ENCODE peak calls at places on chromosomes 1 and 21, in four cellular contexts. O is GM12878, U is HepG2, J is K562. Z is an unnamed sample.

GRCh38 chr1:229537894-229538293 is 20.6 kb downstream of the ABCB10 start:
- DNase-seq in O (no peak), U (no peak), J (no peak), Z (no peak)

GRCh38 chr21:37060296-37060695 is 12.6 kb downstream of the PIGP start:
- DNase-seq in O (no peak), U (peak; percentile 89), J (no peak), Z (peak; percentile 77)

GRCh38 chr1:155969377-155969791 is 9.0 kb downstream of the ARHGEF2 start:
- DNase-seq in O (no peak), U (no peak), J (no peak), Z (no peak)

GRCh38 chr1:217087981-217088380 is 364.8 kb upstream of the ESRRG start:
- DNase-seq in O (no peak), U (no peak), J (no peak), Z (no peak)

GRCh38 chr1:198179556-198179981 is 22.8 kb downstream of the NEK7 start:
- DNase-seq in O (no peak), U (no peak), J (no peak), Z (no peak)

GRCh38 chr1:189654906-189655305 is 822.8 kb downstream of the BRINP3 start:
- DNase-seq in O (no peak), U (no peak), J (no peak), Z (no peak)

GRCh38 chr1:234535763-234536515 is 57.0 kb upstream of the TARBP1 start:
- DNase-seq in O (no peak), U (no peak), J (no peak), Z (peak; percentile 83)

GRCh38 chr1:202806845-202807366 is 1.3 kb downstream of the KDM5B start:
- DNase-seq in O (no peak), U (no peak), J (no peak), Z (peak; percentile 36)

GRCh38 chr1:234980657-234981396 is 147.8 kb downstream of the TOMM20 start:
- DNase-seq in O (peak; percentile 85), U (peak; percentile 83), J (no peak), Z (peak; percentile 97)

GRCh38 chr21:45386728-45387371 is 18.1 kb upstream of the COL18A1 start:
- DNase-seq in O (no peak), U (no peak), J (no peak), Z (peak; percentile 57)

GRCh38 chr1:150006881-150007401 is 3.6 kb downstream of the OTUD7B start:
- DNase-seq in O (no peak), U (no peak), J (peak; percentile 23), Z (no peak)

GRCh38 chr1:3500265-3500835 is 45.9 kb downstream of the ARHGEF16 start:
- DNase-seq in O (no peak), U (no peak), J (peak; percentile 84), Z (no peak)

GRCh38 chr1:32703479-32704291 is 1.1 kb upstream of the SYNC start:
- DNase-seq in O (no peak), U (no peak), J (no peak), Z (no peak)

GRCh38 chr1:115969509-115969908 is 6.8 kb upstream of the SLC22A15 start:
- DNase-seq in O (no peak), U (no peak), J (peak; percentile 29), Z (no peak)

GRCh38 chr1:115052454-115053083 is 22.9 kb downstream of the TSHB start:
- DNase-seq in O (no peak), U (peak; percentile 57), J (peak; percentile 70), Z (peak; percentile 53)

GRCh38 chr1:3742439-3743298 is 9.6 kb upstream of the CCDC27 start:
- DNase-seq in O (no peak), U (no peak), J (no peak), Z (no peak)

GRCh38 chr1:117500584-117500983 is 105.3 kb upstream of the TENT5C start:
- DNase-seq in O (no peak), U (no peak), J (no peak), Z (no peak)

GRCh38 chr1:220818421-220819173 is 31.9 kb downstream of the MTARC1 start:
- DNase-seq in O (no peak), U (no peak), J (no peak), Z (peak; percentile 12)

GRCh38 chr21:15221799-15222386 is 157.1 kb upstream of the NRIP1 start:
- DNase-seq in O (no peak), U (peak; percentile 92), J (no peak), Z (no peak)

GRCh38 chr21:16020878-16021277 is 291.1 kb downstream of the USP25 start:
- DNase-seq in O (no peak), U (no peak), J (no peak), Z (no peak)

DNA sequence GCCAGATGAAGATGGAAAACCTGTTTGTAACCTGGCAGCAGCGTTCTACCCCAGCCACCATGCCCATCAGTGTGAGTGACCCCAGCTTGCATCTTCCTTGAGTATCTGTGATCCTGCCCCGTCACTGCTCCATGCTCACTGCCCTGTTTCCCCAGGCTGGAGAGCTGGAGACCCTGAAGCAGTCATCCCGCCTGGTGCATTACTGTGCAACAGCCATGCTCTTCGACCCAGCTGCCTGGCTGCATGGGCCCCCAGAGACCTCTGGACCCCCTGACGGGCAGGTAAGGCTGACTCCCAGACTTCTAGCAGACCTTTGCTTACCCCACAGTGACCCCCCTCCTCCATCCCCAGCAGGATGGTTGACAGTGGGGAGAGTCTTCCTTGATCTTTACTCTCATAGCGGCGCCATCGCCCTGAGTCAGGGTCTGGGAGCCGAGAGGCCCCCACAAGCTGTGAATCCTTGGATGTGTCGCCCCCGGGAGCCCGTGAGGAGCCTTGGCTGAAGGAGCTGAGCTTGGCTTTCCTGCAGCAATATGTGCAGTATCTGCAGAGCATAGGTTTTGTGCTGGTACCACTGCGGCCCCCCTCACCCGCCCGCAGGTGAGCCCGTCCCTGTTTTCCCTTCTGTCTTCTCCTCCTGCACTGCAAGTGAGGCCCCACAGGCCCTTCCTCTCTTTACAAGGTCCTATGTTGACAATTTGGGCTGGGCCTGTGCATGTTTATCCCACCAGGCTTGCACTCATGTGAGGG is 10.4 kb downstream of the HYI start:
- DNase-seq in O (no peak), U (no peak), J (no peak), Z (no peak)
- TF ChIP-seq MYC in O (no peak), U (no peak), J (no peak), Z (no peak)

GRCh38 chr1:218345673-218346390 is 696 bp downstream of the TGFB2 start:
- DNase-seq in O (no peak), U (peak; percentile 7), J (peak; percentile 53), Z (peak; percentile 74)

GRCh38 chr1:218346391-218347204 is 1.5 kb downstream of the TGFB2 start:
- DNase-seq in O (no peak), U (no peak), J (no peak), Z (peak; percentile 60)

GRCh38 chr1:218347316-218347712 is 2.2 kb downstream of the TGFB2 start:
- DNase-seq in O (no peak), U (no peak), J (no peak), Z (no peak)

GRCh38 chr1:218347713-218348627 is 2.8 kb downstream of the TGFB2 start:
- DNase-seq in O (no peak), U (no peak), J (no peak), Z (peak; percentile 79)

DNA sequence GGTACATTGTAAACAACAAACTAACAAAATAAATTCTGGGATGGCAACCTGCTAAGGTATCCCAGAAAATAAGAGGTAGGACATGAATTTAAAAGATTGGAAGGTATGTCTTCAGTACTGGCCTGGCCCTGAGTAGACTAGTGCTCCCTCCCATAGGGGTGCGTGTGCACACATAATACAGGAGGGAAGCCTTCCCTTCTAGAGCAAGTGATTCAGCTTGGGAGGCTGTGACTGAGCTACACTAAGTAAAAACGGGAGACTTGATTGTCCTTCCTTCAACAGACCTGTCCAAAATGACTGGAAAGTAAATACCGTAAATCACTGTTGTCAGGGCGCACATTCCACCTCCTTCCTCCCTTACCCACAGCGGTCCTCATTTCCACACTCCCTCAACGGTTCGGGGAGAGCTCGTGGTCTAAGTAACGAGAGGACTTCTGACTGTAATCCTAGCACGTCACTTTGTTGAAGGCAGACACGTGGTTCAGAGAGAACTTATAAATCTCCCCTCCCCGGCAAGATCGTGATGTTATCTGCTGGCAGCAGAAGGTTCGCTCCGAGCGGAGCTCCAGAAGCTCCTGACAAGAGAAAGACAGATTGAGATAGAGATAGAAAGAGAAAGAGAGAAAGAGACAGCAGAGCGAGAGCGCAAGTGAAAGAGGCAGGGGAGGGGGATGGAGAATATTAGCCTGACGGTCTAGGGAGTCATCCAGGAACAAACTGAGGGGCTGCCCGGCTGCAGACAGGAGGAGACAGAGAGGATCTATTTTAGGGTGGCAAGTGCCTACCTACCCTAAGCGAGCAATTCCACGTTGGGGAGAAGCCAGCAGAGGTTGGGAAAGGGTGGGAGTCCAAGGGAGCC is at the start of gene TGFB2:
- DNase-seq in O (no peak), U (no peak), J (peak; percentile 74), Z (peak; percentile 93)
- TF ChIP-seq POLR2AphosphoS5 in O (no peak), U (no peak), J (peak; percentile 29), Z (peak; percentile 54)

DNA sequence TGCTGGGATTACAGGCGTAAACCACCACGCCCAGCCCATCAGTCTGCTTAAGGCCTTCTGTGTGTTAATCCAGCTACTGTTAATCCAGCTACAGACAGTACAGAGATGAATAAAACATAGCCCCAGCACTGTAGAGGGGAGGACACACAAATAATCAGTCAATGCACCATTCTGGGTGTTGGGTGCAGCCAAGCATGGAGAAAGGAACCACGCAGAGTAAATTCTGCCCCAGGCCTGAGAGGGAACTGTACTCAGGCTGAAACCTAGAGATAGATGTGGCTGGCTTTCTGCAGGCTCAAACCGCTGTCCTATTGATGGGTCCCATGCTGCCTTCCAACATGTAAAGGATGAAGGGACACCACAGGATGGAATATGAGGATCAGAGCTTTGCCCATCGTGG is 136.8 kb upstream of the IGSF21 start:
- DNase-seq in O (peak; percentile 15), U (no peak), J (no peak), Z (no peak)
- TF ChIP-seq MYC in O (no peak), U (no peak), J (no peak), Z (no peak)

GRCh38 chr1:245858683-245859509 is 648.2 kb downstream of the SMYD3 start:
- DNase-seq in O (no peak), U (no peak), J (no peak), Z (no peak)
- TF ChIP-seq POLR2AphosphoS5 in O (no peak), U (no peak), J (no peak), Z (no peak)

DNA sequence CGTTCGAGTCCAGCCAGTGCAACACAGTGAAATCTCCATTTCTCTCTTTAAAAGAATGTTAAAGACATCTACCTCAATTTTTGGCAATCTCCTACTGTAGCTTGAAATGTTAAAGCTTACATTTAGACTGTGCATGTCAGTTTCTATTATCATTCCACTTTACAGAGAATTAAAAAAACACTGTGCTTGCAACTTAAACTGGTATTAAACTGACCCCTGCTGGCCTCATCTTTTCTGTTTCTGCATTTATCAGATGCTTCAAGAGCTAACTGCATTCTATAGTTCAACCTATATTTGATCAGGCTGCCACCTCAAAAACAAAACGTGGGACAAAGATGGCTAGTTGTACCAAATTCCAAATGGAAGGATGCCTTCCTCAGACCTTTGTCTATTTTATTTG is 226.5 kb downstream of the SMYD3 start:
- DNase-seq in O (no peak), U (peak; percentile 12), J (no peak), Z (peak; percentile 36)
- TF ChIP-seq MYC in O (no peak), U (no peak), J (no peak), Z (no peak)

Z was measured in endothelial cell of umbilical vein.